ENCODE peak calls at places on chromosomes 6 and 20, in five cellular contexts. One of them, this sample, is unnamed.

GRCh38 chr6:140380371-140381218 is 1006.1 kb upstream of the CITED2 start:
- DNase-seq in hypothalamus: no peak
- DNase-seq in suprapubic skin: no peak
- DNase-seq in endothelial cell: no peak
- DNase-seq in hippocampal formation: no peak
- DNase-seq in this sample: no peak

GRCh38 chr6:110340566-110340965 is 17.6 kb downstream of the METTL24 start:
- DNase-seq in hypothalamus: no peak
- DNase-seq in suprapubic skin: no peak
- DNase-seq in hippocampal formation: no peak
- DNase-seq in endothelial cell: no peak
- DNase-seq in this sample: no peak

GRCh38 chr20:22825546-22825945 is 209.6 kb upstream of the SSTR4 start:
- DNase-seq in hypothalamus: no peak
- DNase-seq in endothelial cell: no peak
- DNase-seq in suprapubic skin: no peak
- DNase-seq in hippocampal formation: no peak
- DNase-seq in this sample: no peak

GRCh38 chr20:48451401-48451800 is 376.4 kb downstream of the PREX1 start:
- DNase-seq in suprapubic skin: no peak
- DNase-seq in hypothalamus: no peak
- DNase-seq in endothelial cell: no peak
- DNase-seq in hippocampal formation: no peak
- DNase-seq in this sample: no peak

GRCh38 chr6:15365273-15365687 is 119.4 kb downstream of the JARID2 start:
- DNase-seq in hippocampal formation: peak
- DNase-seq in suprapubic skin: peak
- DNase-seq in hypothalamus: no peak
- DNase-seq in endothelial cell: no peak
- DNase-seq in this sample: peak

GRCh38 chr6:125678601-125679000 is 70.8 kb upstream of the HEY2 start:
- DNase-seq in endothelial cell: no peak
- DNase-seq in hypothalamus: no peak
- DNase-seq in hippocampal formation: no peak
- DNase-seq in suprapubic skin: no peak
- DNase-seq in this sample: no peak

GRCh38 chr6:63307581-63308246 is 12.1 kb downstream of the LGSN start:
- DNase-seq in endothelial cell: peak
- DNase-seq in suprapubic skin: no peak
- DNase-seq in hippocampal formation: no peak
- DNase-seq in hypothalamus: no peak
- DNase-seq in this sample: peak

GRCh38 chr6:16229710-16230109 is 8.7 kb upstream of the GMPR start:
- DNase-seq in endothelial cell: no peak
- DNase-seq in hippocampal formation: no peak
- DNase-seq in hypothalamus: no peak
- DNase-seq in suprapubic skin: no peak
- DNase-seq in this sample: no peak

GRCh38 chr6:167479967-167480653 is 155.2 kb downstream of the TTLL2 start:
- DNase-seq in endothelial cell: no peak
- DNase-seq in hypothalamus: no peak
- DNase-seq in hippocampal formation: no peak
- DNase-seq in suprapubic skin: peak
- DNase-seq in this sample: no peak

GRCh38 chr6:12138377-12138776 is 126.3 kb downstream of the HIVEP1 start:
- DNase-seq in suprapubic skin: no peak
- DNase-seq in endothelial cell: no peak
- DNase-seq in hypothalamus: no peak
- DNase-seq in hippocampal formation: no peak
- DNase-seq in this sample: no peak

GRCh38 chr6:84764332-84765049 is at the start of gene TBX18:
- DNase-seq in suprapubic skin: peak
- DNase-seq in endothelial cell: peak
- DNase-seq in hypothalamus: no peak
- DNase-seq in hippocampal formation: peak
- DNase-seq in this sample: no peak

GRCh38 chr6:125182237-125183018 is 28.9 kb downstream of the TPD52L1 start:
- DNase-seq in suprapubic skin: no peak
- DNase-seq in endothelial cell: no peak
- DNase-seq in hypothalamus: no peak
- DNase-seq in hippocampal formation: no peak
- DNase-seq in this sample: no peak

GRCh38 chr6:54102239-54102638 is 9.0 kb upstream of the MLIP start:
- DNase-seq in endothelial cell: no peak
- DNase-seq in hypothalamus: no peak
- DNase-seq in suprapubic skin: no peak
- DNase-seq in hippocampal formation: no peak
- DNase-seq in this sample: no peak

GRCh38 chr20:52494244-52494643 is 302.7 kb upstream of the ZFP64 start:
- DNase-seq in suprapubic skin: no peak
- DNase-seq in endothelial cell: no peak
- DNase-seq in hippocampal formation: no peak
- DNase-seq in hypothalamus: no peak
- DNase-seq in this sample: no peak

GRCh38 chr20:36532822-36533221 is 8.5 kb upstream of the MYL9 start:
- DNase-seq in hypothalamus: no peak
- DNase-seq in endothelial cell: no peak
- DNase-seq in hippocampal formation: no peak
- DNase-seq in suprapubic skin: no peak
- DNase-seq in this sample: no peak

GRCh38 chr6:89239338-89239737 is 22.2 kb upstream of the GABRR1 start:
- DNase-seq in hippocampal formation: no peak
- DNase-seq in hypothalamus: no peak
- DNase-seq in endothelial cell: peak
- DNase-seq in suprapubic skin: no peak
- DNase-seq in this sample: peak

GRCh38 chr6:79632580-79632979 is 1.5 kb downstream of the SH3BGRL2 start:
- DNase-seq in endothelial cell: no peak
- DNase-seq in hypothalamus: no peak
- DNase-seq in hippocampal formation: no peak
- DNase-seq in suprapubic skin: no peak
- DNase-seq in this sample: no peak

GRCh38 chr6:26197736-26198625 is 110.8 kb downstream of the HFE start:
- DNase-seq in hypothalamus: no peak
- DNase-seq in hippocampal formation: no peak
- DNase-seq in suprapubic skin: peak
- DNase-seq in endothelial cell: no peak
- DNase-seq in this sample: peak

GRCh38 chr6:21459646-21460045 is 133.9 kb upstream of the SOX4 start:
- DNase-seq in suprapubic skin: no peak
- DNase-seq in endothelial cell: no peak
- DNase-seq in hypothalamus: no peak
- DNase-seq in hippocampal formation: no peak
- DNase-seq in this sample: no peak

GRCh38 chr6:116682334-116682712 is 1.3 kb downstream of the KPNA5 start:
- DNase-seq in hippocampal formation: no peak
- DNase-seq in suprapubic skin: no peak
- DNase-seq in hypothalamus: no peak
- DNase-seq in endothelial cell: no peak
- DNase-seq in this sample: peak

GRCh38 chr20:1434571-1435336 is 31.9 kb downstream of the NSFL1C start:
- DNase-seq in hippocampal formation: peak
- DNase-seq in endothelial cell: peak
- DNase-seq in suprapubic skin: no peak
- DNase-seq in hypothalamus: no peak
- DNase-seq in this sample: no peak

GRCh38 chr6:13614126-13614925 is 809 bp upstream of the NOL7 start:
- DNase-seq in hypothalamus: no peak
- DNase-seq in hippocampal formation: peak
- DNase-seq in endothelial cell: peak
- DNase-seq in suprapubic skin: no peak
- DNase-seq in this sample: peak

GRCh38 chr6:154112181-154112809 is 73.3 kb downstream of the OPRM1 start:
- DNase-seq in endothelial cell: no peak
- DNase-seq in hippocampal formation: no peak
- DNase-seq in suprapubic skin: no peak
- DNase-seq in hypothalamus: no peak
- DNase-seq in this sample: no peak

GRCh38 chr6:169074551-169074950 is 179.1 kb downstream of the THBS2 start:
- DNase-seq in suprapubic skin: no peak
- DNase-seq in endothelial cell: no peak
- DNase-seq in hippocampal formation: no peak
- DNase-seq in hypothalamus: no peak
- DNase-seq in this sample: no peak

GRCh38 chr6:36123270-36124139 is 6.8 kb upstream of the MAPK13 start:
- DNase-seq in hypothalamus: no peak
- DNase-seq in hippocampal formation: peak
- DNase-seq in endothelial cell: peak
- DNase-seq in suprapubic skin: peak
- DNase-seq in this sample: peak

This sample was measured in HAP-1.